ENCODE peak calls at places on chromosomes 13 and 19, in ten cellular contexts. One of them, this sample, is unnamed.

GRCh38 chr13:31199849-31200635 is at the start of gene B3GLCT:
- DNase-seq in transverse colon: peak; percentile 85
- DNase-seq in ascending aorta: peak; percentile 88
- DNase-seq in cardiac fibroblast: peak; percentile 85
- DNase-seq in GM23338: peak; percentile 81
- DNase-seq in HCT116: peak; percentile 36
- DNase-seq in esophagus squamous epithelium: peak; percentile 16
- DNase-seq in psoas muscle: peak; percentile 81
- DNase-seq in B cell: peak; percentile 97
- DNase-seq in choroid plexus epithelial cell: peak; percentile 77
- DNase-seq in this sample: peak; percentile 79

GRCh38 chr13:34308725-34309124 is 490.8 kb downstream of the RFC3 start:
- DNase-seq in transverse colon: no peak
- DNase-seq in ascending aorta: no peak
- DNase-seq in cardiac fibroblast: no peak
- DNase-seq in GM23338: no peak
- DNase-seq in HCT116: no peak
- DNase-seq in esophagus squamous epithelium: no peak
- DNase-seq in psoas muscle: no peak
- DNase-seq in B cell: no peak
- DNase-seq in choroid plexus epithelial cell: peak; percentile 54
- DNase-seq in this sample: no peak

GRCh38 chr13:98854448-98854847 is 102.0 kb upstream of the SLC15A1 start:
- DNase-seq in transverse colon: no peak
- DNase-seq in ascending aorta: no peak
- DNase-seq in cardiac fibroblast: no peak
- DNase-seq in GM23338: no peak
- DNase-seq in HCT116: no peak
- DNase-seq in esophagus squamous epithelium: no peak
- DNase-seq in psoas muscle: no peak
- DNase-seq in B cell: no peak
- DNase-seq in choroid plexus epithelial cell: no peak
- DNase-seq in this sample: no peak

GRCh38 chr19:40549007-40549708 is 27.5 kb upstream of the SHKBP1 start:
- DNase-seq in transverse colon: peak; percentile 59
- DNase-seq in ascending aorta: no peak
- DNase-seq in cardiac fibroblast: peak; percentile 53
- DNase-seq in GM23338: peak; percentile 96
- DNase-seq in HCT116: peak; percentile 63
- DNase-seq in esophagus squamous epithelium: no peak
- DNase-seq in psoas muscle: peak; percentile 55
- DNase-seq in B cell: peak; percentile 79
- DNase-seq in choroid plexus epithelial cell: peak; percentile 56
- DNase-seq in this sample: peak; percentile 58

GRCh38 chr13:73578251-73578875 is 519.6 kb downstream of the KLF5 start:
- DNase-seq in transverse colon: no peak
- DNase-seq in ascending aorta: no peak
- DNase-seq in cardiac fibroblast: peak; percentile 9
- DNase-seq in GM23338: no peak
- DNase-seq in HCT116: no peak
- DNase-seq in esophagus squamous epithelium: no peak
- DNase-seq in psoas muscle: no peak
- DNase-seq in B cell: no peak
- DNase-seq in choroid plexus epithelial cell: peak; percentile 41
- DNase-seq in this sample: no peak

GRCh38 chr13:112709825-112710783 is 20.3 kb downstream of the ATP11A start:
- DNase-seq in transverse colon: peak; percentile 4
- DNase-seq in ascending aorta: peak; percentile 34
- DNase-seq in cardiac fibroblast: no peak
- DNase-seq in GM23338: no peak
- DNase-seq in HCT116: no peak
- DNase-seq in esophagus squamous epithelium: no peak
- DNase-seq in psoas muscle: no peak
- DNase-seq in B cell: no peak
- DNase-seq in choroid plexus epithelial cell: no peak
- DNase-seq in this sample: no peak

GRCh38 chr19:54364775-54365257 is at the start of gene LAIR1:
- DNase-seq in transverse colon: peak; percentile 51
- DNase-seq in ascending aorta: peak; percentile 73
- DNase-seq in cardiac fibroblast: no peak
- DNase-seq in GM23338: no peak
- DNase-seq in HCT116: no peak
- DNase-seq in esophagus squamous epithelium: no peak
- DNase-seq in psoas muscle: peak; percentile 35
- DNase-seq in B cell: peak; percentile 49
- DNase-seq in choroid plexus epithelial cell: no peak
- DNase-seq in this sample: no peak

GRCh38 chr13:40063278-40063698 is 407.8 kb downstream of the COG6 start:
- DNase-seq in transverse colon: no peak
- DNase-seq in ascending aorta: no peak
- DNase-seq in cardiac fibroblast: peak; percentile 47
- DNase-seq in GM23338: no peak
- DNase-seq in HCT116: no peak
- DNase-seq in esophagus squamous epithelium: no peak
- DNase-seq in psoas muscle: no peak
- DNase-seq in B cell: no peak
- DNase-seq in choroid plexus epithelial cell: no peak
- DNase-seq in this sample: no peak

GRCh38 chr19:51531349-51532315 is at the start of gene SIGLEC6:
- DNase-seq in transverse colon: peak; percentile 51
- DNase-seq in ascending aorta: peak; percentile 77
- DNase-seq in cardiac fibroblast: no peak
- DNase-seq in GM23338: peak; percentile 65
- DNase-seq in HCT116: no peak
- DNase-seq in esophagus squamous epithelium: peak; percentile 32
- DNase-seq in psoas muscle: peak; percentile 41
- DNase-seq in B cell: peak; percentile 68
- DNase-seq in choroid plexus epithelial cell: no peak
- DNase-seq in this sample: peak; percentile 54

GRCh38 chr19:54882758-54883157 is 8.7 kb downstream of the FCAR start:
- DNase-seq in transverse colon: no peak
- DNase-seq in ascending aorta: no peak
- DNase-seq in cardiac fibroblast: no peak
- DNase-seq in GM23338: no peak
- DNase-seq in HCT116: no peak
- DNase-seq in esophagus squamous epithelium: no peak
- DNase-seq in psoas muscle: no peak
- DNase-seq in B cell: no peak
- DNase-seq in choroid plexus epithelial cell: peak; percentile 2
- DNase-seq in this sample: no peak

GRCh38 chr13:23509781-23510543 is 60.2 kb upstream of the TNFRSF19 start:
- DNase-seq in transverse colon: no peak
- DNase-seq in ascending aorta: no peak
- DNase-seq in cardiac fibroblast: peak; percentile 55
- DNase-seq in GM23338: no peak
- DNase-seq in HCT116: no peak
- DNase-seq in esophagus squamous epithelium: no peak
- DNase-seq in psoas muscle: no peak
- DNase-seq in B cell: no peak
- DNase-seq in choroid plexus epithelial cell: peak; percentile 85
- DNase-seq in this sample: no peak

GRCh38 chr13:71798723-71799122 is 68.3 kb downstream of the DACH1 start:
- DNase-seq in transverse colon: no peak
- DNase-seq in ascending aorta: no peak
- DNase-seq in cardiac fibroblast: no peak
- DNase-seq in GM23338: no peak
- DNase-seq in HCT116: no peak
- DNase-seq in esophagus squamous epithelium: no peak
- DNase-seq in psoas muscle: no peak
- DNase-seq in B cell: no peak
- DNase-seq in choroid plexus epithelial cell: no peak
- DNase-seq in this sample: no peak

GRCh38 chr13:109586509-109587346 is 199.7 kb downstream of the IRS2 start:
- DNase-seq in transverse colon: peak; percentile 67
- DNase-seq in ascending aorta: no peak
- DNase-seq in cardiac fibroblast: no peak
- DNase-seq in GM23338: peak; percentile 5
- DNase-seq in HCT116: no peak
- DNase-seq in esophagus squamous epithelium: no peak
- DNase-seq in psoas muscle: no peak
- DNase-seq in B cell: no peak
- DNase-seq in choroid plexus epithelial cell: no peak
- DNase-seq in this sample: no peak

GRCh38 chr19:10602330-10603083 is 15.4 kb upstream of the AP1M2 start:
- DNase-seq in transverse colon: peak; percentile 90
- DNase-seq in ascending aorta: peak; percentile 91
- DNase-seq in cardiac fibroblast: peak; percentile 79
- DNase-seq in GM23338: peak; percentile 91
- DNase-seq in HCT116: peak; percentile 26
- DNase-seq in esophagus squamous epithelium: no peak
- DNase-seq in psoas muscle: peak; percentile 89
- DNase-seq in B cell: peak; percentile 98
- DNase-seq in choroid plexus epithelial cell: peak; percentile 73
- DNase-seq in this sample: peak; percentile 86

GRCh38 chr19:29702161-29702957 is 12.7 kb downstream of the C19orf12 start:
- DNase-seq in transverse colon: no peak
- DNase-seq in ascending aorta: no peak
- DNase-seq in cardiac fibroblast: no peak
- DNase-seq in GM23338: no peak
- DNase-seq in HCT116: no peak
- DNase-seq in esophagus squamous epithelium: no peak
- DNase-seq in psoas muscle: peak; percentile 28
- DNase-seq in B cell: no peak
- DNase-seq in choroid plexus epithelial cell: no peak
- DNase-seq in this sample: no peak

GRCh38 chr13:38819053-38819452 is 132.2 kb downstream of the FREM2 start:
- DNase-seq in transverse colon: no peak
- DNase-seq in ascending aorta: no peak
- DNase-seq in cardiac fibroblast: no peak
- DNase-seq in GM23338: no peak
- DNase-seq in HCT116: no peak
- DNase-seq in esophagus squamous epithelium: no peak
- DNase-seq in psoas muscle: no peak
- DNase-seq in B cell: no peak
- DNase-seq in choroid plexus epithelial cell: peak; percentile 43
- DNase-seq in this sample: no peak

GRCh38 chr13:37131092-37131491 is 25.6 kb upstream of the CSNK1A1L start:
- DNase-seq in transverse colon: no peak
- DNase-seq in ascending aorta: no peak
- DNase-seq in cardiac fibroblast: no peak
- DNase-seq in GM23338: no peak
- DNase-seq in HCT116: no peak
- DNase-seq in esophagus squamous epithelium: no peak
- DNase-seq in psoas muscle: no peak
- DNase-seq in B cell: no peak
- DNase-seq in choroid plexus epithelial cell: no peak
- DNase-seq in this sample: no peak
- TF ChIP-seq CTCF in transverse colon: no peak
- TF ChIP-seq CTCF in ascending aorta: no peak
- TF ChIP-seq CTCF in cardiac fibroblast: no peak
- TF ChIP-seq CTCF in GM23338: no peak
- TF ChIP-seq CTCF in HCT116: no peak
- TF ChIP-seq CTCF in esophagus squamous epithelium: no peak
- TF ChIP-seq CTCF in psoas muscle: no peak
- TF ChIP-seq CTCF in B cell: no peak
- TF ChIP-seq CTCF in choroid plexus epithelial cell: no peak
- TF ChIP-seq CTCF in this sample: no peak

GRCh38 chr19:7294571-7295212 is 478 bp upstream of the INSR start:
- DNase-seq in transverse colon: peak; percentile 83
- DNase-seq in ascending aorta: peak; percentile 89
- DNase-seq in cardiac fibroblast: peak; percentile 53
- DNase-seq in GM23338: peak; percentile 56
- DNase-seq in HCT116: peak; percentile 75
- DNase-seq in esophagus squamous epithelium: no peak
- DNase-seq in psoas muscle: peak; percentile 84
- DNase-seq in B cell: peak; percentile 48
- DNase-seq in choroid plexus epithelial cell: no peak
- DNase-seq in this sample: peak; percentile 72
- TF ChIP-seq CTCF in transverse colon: peak; percentile 47
- TF ChIP-seq CTCF in ascending aorta: peak; percentile 49
- TF ChIP-seq CTCF in cardiac fibroblast: no peak
- TF ChIP-seq CTCF in GM23338: peak; percentile 48
- TF ChIP-seq CTCF in HCT116: peak; percentile 55
- TF ChIP-seq CTCF in esophagus squamous epithelium: peak; percentile 36
- TF ChIP-seq CTCF in psoas muscle: peak; percentile 41
- TF ChIP-seq CTCF in B cell: no peak
- TF ChIP-seq CTCF in choroid plexus epithelial cell: peak; percentile 4
- TF ChIP-seq CTCF in this sample: peak; percentile 18

DNA sequence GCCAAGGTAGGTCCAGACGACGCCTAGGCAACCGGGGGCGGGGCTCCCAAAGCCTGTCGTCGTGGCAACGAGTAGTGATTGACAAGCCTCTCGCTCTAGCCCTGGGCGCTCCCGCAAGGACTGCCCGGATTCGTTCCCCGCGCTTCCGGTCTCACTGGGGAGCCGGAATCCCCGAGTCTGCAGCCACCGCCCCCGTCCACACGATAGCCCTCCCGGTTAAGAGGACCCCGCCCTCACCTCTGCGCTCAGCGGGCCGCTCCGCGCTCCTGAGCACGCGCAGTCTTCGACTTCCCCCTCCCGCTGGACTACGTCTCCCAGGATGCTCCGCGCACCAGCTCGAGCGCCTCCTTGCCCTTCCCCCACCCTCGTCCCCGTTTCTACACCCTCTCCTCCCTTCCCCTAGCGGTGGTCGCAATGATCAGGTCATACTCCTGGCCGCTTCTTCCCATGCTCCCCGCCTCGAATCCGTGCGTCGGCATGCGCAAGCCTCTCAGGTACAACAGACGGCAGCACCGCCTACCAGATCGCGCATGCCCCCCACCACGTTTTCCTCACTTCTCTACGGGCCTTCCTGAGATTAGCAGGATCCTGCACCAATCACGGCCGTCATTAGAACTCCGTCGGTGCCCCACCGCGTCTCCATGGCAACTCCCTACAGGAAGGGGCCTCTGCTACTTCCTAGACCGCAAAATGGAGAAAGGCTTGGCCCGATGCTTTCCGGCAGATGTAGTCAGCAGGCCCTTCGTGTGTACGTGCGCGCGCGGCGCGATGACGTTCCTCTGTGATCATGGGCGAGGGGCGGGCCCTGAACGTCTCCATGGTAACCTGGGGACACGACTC is at the start of gene MZF1:
- DNase-seq in transverse colon: peak; percentile 100
- DNase-seq in ascending aorta: peak; percentile 100
- DNase-seq in cardiac fibroblast: peak; percentile 100
- DNase-seq in GM23338: peak; percentile 100
- DNase-seq in HCT116: peak; percentile 100
- DNase-seq in esophagus squamous epithelium: no peak
- DNase-seq in psoas muscle: peak; percentile 100
- DNase-seq in B cell: peak; percentile 96
- DNase-seq in choroid plexus epithelial cell: peak; percentile 100
- DNase-seq in this sample: peak; percentile 100
- TF ChIP-seq CTCF in transverse colon: no peak
- TF ChIP-seq CTCF in ascending aorta: no peak
- TF ChIP-seq CTCF in cardiac fibroblast: peak; percentile 17
- TF ChIP-seq CTCF in GM23338: no peak
- TF ChIP-seq CTCF in HCT116: no peak
- TF ChIP-seq CTCF in esophagus squamous epithelium: peak; percentile 37
- TF ChIP-seq CTCF in psoas muscle: peak; percentile 11
- TF ChIP-seq CTCF in B cell: no peak
- TF ChIP-seq CTCF in choroid plexus epithelial cell: peak; percentile 19
- TF ChIP-seq CTCF in this sample: no peak

DNA sequence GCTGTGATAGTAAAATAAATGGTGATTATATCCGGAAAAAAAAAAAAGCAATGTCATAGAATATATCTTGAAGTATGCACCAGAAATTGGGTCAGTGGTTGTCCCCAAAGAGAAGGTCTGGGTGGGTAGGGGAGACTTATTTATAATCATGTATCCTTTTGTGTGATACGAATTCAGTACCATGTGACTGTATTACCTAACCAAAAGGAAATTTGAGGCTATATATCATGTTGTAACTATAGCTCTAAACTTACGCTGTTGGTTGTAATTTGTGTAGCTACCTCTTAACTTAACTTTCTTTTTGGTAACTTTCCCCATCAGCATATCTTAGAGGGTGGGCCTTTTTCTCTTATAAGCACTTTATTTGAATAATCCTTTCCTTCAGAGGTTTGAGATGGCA is 25.2 kb upstream of the KCTD4 start:
- DNase-seq in transverse colon: no peak
- DNase-seq in ascending aorta: no peak
- DNase-seq in cardiac fibroblast: no peak
- DNase-seq in GM23338: no peak
- DNase-seq in HCT116: no peak
- DNase-seq in esophagus squamous epithelium: no peak
- DNase-seq in psoas muscle: no peak
- DNase-seq in B cell: no peak
- DNase-seq in choroid plexus epithelial cell: no peak
- DNase-seq in this sample: no peak
- TF ChIP-seq CTCF in transverse colon: no peak
- TF ChIP-seq CTCF in ascending aorta: no peak
- TF ChIP-seq CTCF in cardiac fibroblast: no peak
- TF ChIP-seq CTCF in GM23338: no peak
- TF ChIP-seq CTCF in HCT116: no peak
- TF ChIP-seq CTCF in esophagus squamous epithelium: no peak
- TF ChIP-seq CTCF in psoas muscle: no peak
- TF ChIP-seq CTCF in B cell: no peak
- TF ChIP-seq CTCF in choroid plexus epithelial cell: no peak
- TF ChIP-seq CTCF in this sample: no peak

This sample was measured in lung.